ENCODE peak calls at places on chromosomes 11 and 22, in four cellular contexts. One of them, this sample, is unnamed.

GRCh38 chr22:27594474-27595134 is 207.0 kb downstream of the MN1 start:
- DNase-seq in stomach: no peak
- DNase-seq in HepG2: no peak
- DNase-seq in body of pancreas: no peak
- DNase-seq in this sample: no peak

GRCh38 chr11:68889948-68890446 is 13.6 kb downstream of the MRPL21 start:
- DNase-seq in stomach: no peak
- DNase-seq in HepG2: no peak
- DNase-seq in body of pancreas: peak; percentile 22
- DNase-seq in this sample: no peak

GRCh38 chr11:59857444-59858434 is 8.5 kb downstream of the TCN1 start:
- DNase-seq in stomach: no peak
- DNase-seq in HepG2: no peak
- DNase-seq in body of pancreas: no peak
- DNase-seq in this sample: peak; percentile 41

GRCh38 chr11:34192481-34193401 is 87.3 kb downstream of the NAT10 start:
- DNase-seq in stomach: peak; percentile 45
- DNase-seq in HepG2: no peak
- DNase-seq in body of pancreas: peak; percentile 60
- DNase-seq in this sample: peak; percentile 61

GRCh38 chr22:21873619-21874018 is 6.2 kb upstream of the MAPK1 start:
- DNase-seq in stomach: no peak
- DNase-seq in HepG2: no peak
- DNase-seq in body of pancreas: no peak
- DNase-seq in this sample: no peak

GRCh38 chr11:16843307-16843706 is 104.9 kb downstream of the C11orf58 start:
- DNase-seq in stomach: peak; percentile 43
- DNase-seq in HepG2: peak; percentile 12
- DNase-seq in body of pancreas: peak; percentile 26
- DNase-seq in this sample: no peak

GRCh38 chr22:26066534-26066933 is 102.7 kb upstream of the SEZ6L start:
- DNase-seq in stomach: no peak
- DNase-seq in HepG2: no peak
- DNase-seq in body of pancreas: no peak
- DNase-seq in this sample: no peak

GRCh38 chr11:14384338-14384737 is 25.4 kb upstream of the RRAS2 start:
- DNase-seq in stomach: no peak
- DNase-seq in HepG2: no peak
- DNase-seq in body of pancreas: no peak
- DNase-seq in this sample: no peak

GRCh38 chr11:88016392-88017020 is 158.7 kb downstream of the RAB38 start:
- DNase-seq in stomach: peak; percentile 74
- DNase-seq in HepG2: peak; percentile 78
- DNase-seq in body of pancreas: peak; percentile 87
- DNase-seq in this sample: no peak

GRCh38 chr22:44920183-44920582 is 89.6 kb downstream of the PHF21B start:
- DNase-seq in stomach: no peak
- DNase-seq in HepG2: no peak
- DNase-seq in body of pancreas: no peak
- DNase-seq in this sample: no peak

GRCh38 chr22:19412934-19413333 is 18.6 kb downstream of the HIRA start:
- DNase-seq in stomach: no peak
- DNase-seq in HepG2: no peak
- DNase-seq in body of pancreas: no peak
- DNase-seq in this sample: no peak

GRCh38 chr11:9250139-9250582 is 15.0 kb downstream of the DENND5A start:
- DNase-seq in stomach: no peak
- DNase-seq in HepG2: no peak
- DNase-seq in body of pancreas: no peak
- DNase-seq in this sample: no peak

GRCh38 chr11:90468923-90469322 is 246.1 kb upstream of the CHORDC1 start:
- DNase-seq in stomach: no peak
- DNase-seq in HepG2: no peak
- DNase-seq in body of pancreas: no peak
- DNase-seq in this sample: peak; percentile 68

GRCh38 chr11:122209619-122210377 is 93.8 kb upstream of the BLID start:
- DNase-seq in stomach: no peak
- DNase-seq in HepG2: no peak
- DNase-seq in body of pancreas: peak; percentile 56
- DNase-seq in this sample: no peak

GRCh38 chr22:22955866-22956535 is 68.4 kb downstream of the IGLL5 start:
- DNase-seq in stomach: peak; percentile 78
- DNase-seq in HepG2: peak; percentile 59
- DNase-seq in body of pancreas: peak; percentile 74
- DNase-seq in this sample: peak; percentile 8

GRCh38 chr11:1959786-1960185 is 12.7 kb downstream of the MRPL23 start:
- DNase-seq in stomach: no peak
- DNase-seq in HepG2: no peak
- DNase-seq in body of pancreas: peak; percentile 6
- DNase-seq in this sample: no peak

GRCh38 chr11:108213784-108214183 is 8.7 kb downstream of the NPAT start:
- DNase-seq in stomach: no peak
- DNase-seq in HepG2: peak; percentile 44
- DNase-seq in body of pancreas: no peak
- DNase-seq in this sample: no peak

GRCh38 chr11:104898685-104899013 is 389 bp upstream of the CASP12 start:
- DNase-seq in stomach: no peak
- DNase-seq in HepG2: no peak
- DNase-seq in body of pancreas: no peak
- DNase-seq in this sample: no peak
- H3K27ac ChIP-seq in stomach: no peak overlapping the region
- H3K27ac ChIP-seq in HepG2: no peak overlapping the region
- H3K27ac ChIP-seq in body of pancreas: no peak overlapping the region
- H3K27ac ChIP-seq in this sample: no peak overlapping the region

GRCh38 chr11:114063829-114064201 is 4.3 kb downstream of the ZBTB16 start:
- DNase-seq in stomach: no peak
- DNase-seq in HepG2: no peak
- DNase-seq in body of pancreas: no peak
- DNase-seq in this sample: no peak

GRCh38 chr11:114066046-114066648 is 6.6 kb downstream of the ZBTB16 start:
- DNase-seq in stomach: no peak
- DNase-seq in HepG2: no peak
- DNase-seq in body of pancreas: no peak
- DNase-seq in this sample: no peak

GRCh38 chr11:114065094-114065493 is 5.6 kb downstream of the ZBTB16 start:
- DNase-seq in stomach: no peak
- DNase-seq in HepG2: no peak
- DNase-seq in body of pancreas: no peak
- DNase-seq in this sample: no peak

GRCh38 chr11:114063149-114063828 is 3.8 kb downstream of the ZBTB16 start:
- DNase-seq in stomach: no peak
- DNase-seq in HepG2: no peak
- DNase-seq in body of pancreas: no peak
- DNase-seq in this sample: no peak

DNA sequence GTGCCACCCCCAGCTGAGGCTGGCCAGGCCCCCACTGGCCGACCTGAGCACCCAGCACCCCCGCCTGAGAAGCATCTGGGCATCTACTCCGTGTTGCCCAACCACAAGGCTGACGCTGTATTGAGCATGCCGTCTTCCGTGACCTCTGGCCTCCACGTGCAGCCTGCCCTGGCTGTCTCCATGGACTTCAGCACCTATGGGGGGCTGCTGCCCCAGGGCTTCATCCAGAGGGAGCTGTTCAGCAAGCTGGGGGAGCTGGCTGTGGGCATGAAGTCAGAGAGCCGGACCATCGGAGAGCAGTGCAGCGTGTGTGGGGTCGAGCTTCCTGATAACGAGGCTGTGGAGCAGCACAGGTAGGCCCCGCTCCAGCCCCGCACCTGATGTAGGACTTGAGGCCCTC is 4.7 kb downstream of the ZBTB16 start:
- DNase-seq in stomach: no peak
- DNase-seq in HepG2: no peak
- DNase-seq in body of pancreas: no peak
- DNase-seq in this sample: no peak
- H3K27ac ChIP-seq in stomach: no peak overlapping the region
- H3K27ac ChIP-seq in HepG2: no peak overlapping the region
- H3K27ac ChIP-seq in body of pancreas: no peak overlapping the region
- H3K27ac ChIP-seq in this sample: no peak overlapping the region

DNA sequence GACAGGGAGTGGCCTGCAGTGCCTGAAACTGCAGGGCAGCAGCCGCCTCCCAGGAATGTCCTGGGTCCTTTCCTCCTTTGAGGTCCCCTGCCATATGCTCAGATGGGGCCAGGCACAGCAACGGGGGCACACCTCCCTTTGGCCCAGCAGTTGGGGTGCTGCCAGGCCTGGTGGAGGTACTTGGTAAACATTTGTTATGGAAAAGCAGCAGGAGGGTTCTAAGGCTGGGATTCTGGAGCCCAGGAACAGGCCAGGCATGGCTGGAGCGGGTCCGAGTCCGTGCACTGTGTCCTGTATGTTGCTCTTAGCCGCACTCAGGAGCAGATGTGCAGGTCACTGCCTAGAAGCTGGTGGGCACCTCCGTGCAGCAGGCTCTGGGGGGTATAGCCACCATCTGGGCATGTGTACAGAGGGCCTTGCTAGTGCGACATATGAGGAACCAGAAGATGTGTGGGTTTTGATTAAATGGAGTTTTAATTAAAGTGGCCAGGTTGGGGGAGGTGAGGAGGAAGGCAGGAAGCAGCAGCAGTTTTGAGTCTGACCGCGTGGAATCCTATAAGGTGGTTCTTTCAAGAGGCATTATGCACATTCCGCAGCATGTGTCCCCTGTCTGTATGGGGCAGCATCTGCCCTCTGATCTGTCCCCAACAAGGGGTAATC is 1.5 kb downstream of the ADORA2A start:
- DNase-seq in stomach: no peak
- DNase-seq in HepG2: no peak
- DNase-seq in body of pancreas: no peak
- DNase-seq in this sample: no peak
- H3K27ac ChIP-seq in stomach: no peak overlapping the region
- H3K27ac ChIP-seq in HepG2: no peak overlapping the region
- H3K27ac ChIP-seq in body of pancreas: no peak overlapping the region
- H3K27ac ChIP-seq in this sample: no peak overlapping the region

DNA sequence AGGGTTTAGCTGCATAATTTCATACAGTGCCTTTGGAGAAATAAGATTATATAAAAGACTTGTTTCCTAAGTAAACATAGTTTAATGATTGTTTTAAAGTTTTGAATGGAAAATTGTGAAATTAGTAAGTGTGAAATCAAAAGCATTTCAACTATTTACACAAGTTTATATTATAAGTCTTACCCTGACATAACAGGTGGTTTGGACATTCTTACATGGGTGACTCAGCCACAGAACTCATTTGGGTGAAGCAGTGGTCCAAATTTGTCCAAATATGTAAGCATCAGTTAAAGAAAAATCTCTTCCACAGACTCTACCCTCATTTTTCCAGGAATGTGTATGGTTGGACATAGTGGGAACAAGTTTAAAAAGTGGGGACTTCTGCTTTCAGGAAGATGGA is 68.0 kb downstream of the USP47 start:
- DNase-seq in stomach: no peak
- DNase-seq in HepG2: no peak
- DNase-seq in body of pancreas: no peak
- DNase-seq in this sample: no peak
- H3K27ac ChIP-seq in stomach: no peak overlapping the region
- H3K27ac ChIP-seq in HepG2: no peak overlapping the region
- H3K27ac ChIP-seq in body of pancreas: no peak overlapping the region
- H3K27ac ChIP-seq in this sample: no peak overlapping the region